ENCODE peak calls at places on chromosomes 13 and 19, in six cellular contexts. X, P, V, Q, K and F are unnamed samples.

GRCh38 chr19:49533551-49534488 is 6.0 kb downstream of the RCN3 start:
- DNase-seq in Q (peak; percentile 83), X (no peak), V (peak; percentile 69), K (peak; percentile 73), P (peak; percentile 28), F (peak; percentile 71)

GRCh38 chr19:55649579-55650557 is 1.9 kb downstream of the CCDC106 start:
- DNase-seq in V (no peak), X (no peak), Q (no peak), K (no peak), P (no peak), F (no peak)

GRCh38 chr13:63189712-63190111 is 1774.1 kb upstream of the PCDH20 start:
- DNase-seq in V (no peak), X (no peak), K (no peak), Q (no peak), P (no peak), F (no peak)

GRCh38 chr13:43573787-43574562 is 212.8 kb downstream of the ENOX1 start:
- DNase-seq in P (no peak), V (no peak), Q (no peak), K (no peak), X (no peak), F (no peak)

GRCh38 chr19:31330237-31330636 is 19.0 kb downstream of the TSHZ3 start:
- DNase-seq in V (peak; percentile 10), X (no peak), Q (no peak), P (no peak), K (no peak), F (no peak)

GRCh38 chr19:33703821-33704220 is 82.1 kb downstream of the CHST8 start:
- DNase-seq in Q (no peak), X (no peak), P (no peak), K (no peak), V (no peak), F (no peak)

GRCh38 chr13:32838985-32839384 is 177.2 kb upstream of the KL start:
- DNase-seq in V (no peak), P (no peak), Q (no peak), X (no peak), K (no peak), F (no peak)

GRCh38 chr13:73698859-73699258 is 435.3 kb downstream of the KLF12 start:
- DNase-seq in X (no peak), Q (no peak), V (no peak), P (no peak), K (no peak), F (no peak)

GRCh38 chr13:73809561-73809960 is 324.6 kb downstream of the KLF12 start:
- DNase-seq in Q (no peak), V (no peak), K (no peak), P (no peak), X (no peak), F (no peak)

GRCh38 chr13:113123226-113124150 is 889 bp downstream of the F10 start:
- DNase-seq in V (no peak), Q (no peak), X (no peak), K (no peak), P (no peak), F (no peak)

GRCh38 chr19:41328818-41329220 is 18.8 kb downstream of the CCDC97 start:
- DNase-seq in K (no peak), P (no peak), V (no peak), Q (no peak), X (no peak), F (no peak)

GRCh38 chr13:91950803-91951202 is 552.4 kb downstream of the GPC5 start:
- DNase-seq in X (no peak), P (no peak), Q (no peak), K (no peak), V (no peak), F (no peak)

GRCh38 chr13:80923907-80924306 is 583.0 kb upstream of the SPRY2 start:
- DNase-seq in X (no peak), K (no peak), Q (no peak), V (no peak), P (no peak), F (no peak)

GRCh38 chr19:13946414-13946813 is 5.9 kb upstream of the DCAF15 start:
- DNase-seq in X (no peak), K (no peak), V (no peak), Q (no peak), P (no peak), F (no peak)

GRCh38 chr19:6087074-6087506 is 23.2 kb downstream of the RFX2 start:
- DNase-seq in P (no peak), X (no peak), V (no peak), K (no peak), Q (no peak), F (no peak)

GRCh38 chr13:34265016-34265692 is 447.2 kb downstream of the RFC3 start:
- DNase-seq in P (no peak), Q (no peak), K (no peak), V (no peak), X (no peak), F (no peak)

GRCh38 chr19:40831502-40832430 is 18.5 kb downstream of the CYP2A6 start:
- DNase-seq in P (no peak), K (no peak), Q (peak; percentile 77), V (peak; percentile 67), X (peak; percentile 96), F (peak; percentile 78)

GRCh38 chr13:39965309-39965708 is 309.8 kb downstream of the COG6 start:
- DNase-seq in P (no peak), X (no peak), Q (no peak), K (no peak), V (no peak), F (no peak)

GRCh38 chr13:32267836-32268439 is 47.2 kb downstream of the ZAR1L start:
- DNase-seq in P (no peak), K (peak; percentile 4), V (no peak), X (no peak), Q (peak; percentile 68), F (no peak)

GRCh38 chr13:105069106-105069505 is 1466.4 kb downstream of the EFNB2 start:
- DNase-seq in P (no peak), K (no peak), V (no peak), X (no peak), Q (no peak), F (no peak)

GRCh38 chr19:45156231-45156630 is 4.6 kb downstream of the NKPD1 start:
- DNase-seq in X (no peak), Q (no peak), P (no peak), V (no peak), K (no peak), F (no peak)

GRCh38 chr13:18212873-18213272 is 968.8 kb downstream of the TUBA3C start:
- DNase-seq in V (no peak), P (no peak), X (no peak), Q (no peak), K (no peak), F (no peak)

GRCh38 chr19:10544242-10544752 is 593 bp downstream of the ATG4D start:
- DNase-seq in X (no peak), V (no peak), Q (no peak), K (no peak), P (no peak), F (no peak)

GRCh38 chr19:52227196-52227940 is 37.5 kb downstream of the PPP2R1A start:
- DNase-seq in K (no peak), V (no peak), P (no peak), X (no peak), Q (no peak), F (no peak)

GRCh38 chr13:109390391-109390790 is 396.0 kb downstream of the IRS2 start:
- DNase-seq in V (no peak), X (no peak), P (no peak), K (no peak), Q (no peak), F (no peak)